ENCODE peak calls at places on chromosome 21, in five cellular contexts. P, W, Q, Y and I are unnamed samples. For H3K36me3, the result is how much of the 10 kb centered on the place peaks cover.

GRCh38 chr21:38930838-38931237 is 125.1 kb downstream of the ETS2 start:
- DNase-seq in Q (no peak), P (no peak), W (peak), Y (no peak), I (peak)

GRCh38 chr21:45473496-45474322 is 68.5 kb downstream of the SLC19A1 start:
- DNase-seq in P (no peak), W (peak), Y (no peak), Q (no peak), I (peak)

GRCh38 chr21:23455676-23456075 is 2151.6 kb downstream of the MRPL39 start:
- DNase-seq in W (no peak), Y (no peak), P (no peak), Q (no peak), I (no peak)

GRCh38 chr21:22020221-22020620 is 1022.0 kb downstream of the NCAM2 start:
- DNase-seq in P (no peak), W (no peak), Q (no peak), Y (no peak), I (no peak)

GRCh38 chr21:39137248-39138186 is 45.7 kb downstream of the PSMG1 start:
- DNase-seq in Q (peak), P (peak), Y (no peak), W (peak), I (peak)

GRCh38 chr21:25092441-25093011 is 514.8 kb downstream of the MRPL39 start:
- DNase-seq in Y (no peak), P (no peak), Q (no peak), W (no peak), I (no peak)

GRCh38 chr21:26790289-26790688 is 54.9 kb downstream of the ADAMTS1 start:
- DNase-seq in W (no peak), P (no peak), Q (no peak), Y (no peak), I (no peak)

GRCh38 chr21:27017251-27017650 is 50.4 kb upstream of the ADAMTS5 start:
- DNase-seq in Y (no peak), Q (no peak), W (peak), P (no peak), I (no peak)

GRCh38 chr21:10464975-10465374 is 56.4 kb upstream of the TPTE start:
- DNase-seq in P (no peak), W (no peak), Q (no peak), Y (no peak), I (no peak)

GRCh38 chr21:14120091-14120734 is 90.5 kb downstream of the LIPI start:
- DNase-seq in P (peak), W (peak), Y (peak), Q (no peak), I (no peak)

GRCh38 chr21:45406801-45407628 is 2.0 kb downstream of the COL18A1 start:
- DNase-seq in P (peak), Q (no peak), Y (no peak), W (peak), I (no peak)

DNA sequence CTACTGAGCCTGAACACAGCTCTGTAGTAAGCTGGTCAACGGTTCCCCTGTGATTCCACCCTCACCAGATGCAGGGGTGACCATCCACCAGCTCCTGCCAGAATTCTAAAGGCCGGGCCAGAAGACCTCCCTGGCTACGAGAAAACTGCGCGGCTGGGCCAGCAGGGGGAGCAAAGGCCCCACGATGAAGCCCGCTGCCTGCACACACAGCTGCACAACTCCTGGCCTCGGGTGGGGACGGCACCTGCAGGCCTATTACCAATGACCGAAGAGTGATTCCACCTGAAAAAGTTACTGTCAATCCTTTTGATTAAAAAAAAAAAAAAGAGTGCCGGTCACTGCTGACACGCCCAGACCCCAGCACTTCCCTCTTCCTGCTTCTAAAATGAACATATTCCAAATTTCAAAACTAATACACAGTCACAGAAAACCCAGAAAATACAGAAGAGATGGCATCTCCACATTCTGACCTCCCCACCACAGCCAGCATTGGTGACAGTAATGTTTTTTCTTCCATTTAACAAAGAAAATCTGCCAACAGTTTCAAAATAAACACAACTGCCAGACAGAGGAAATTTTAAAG is 49.8 kb upstream of the RIPK4 start:
- DNase-seq in W (peak), Q (peak), Y (peak), P (peak), I (peak)
- H3K9ac ChIP-seq in W (peak), Q (no peak), Y (no peak), P (no peak), I (no peak)

GRCh38 chr21:34795152-34796141 is 126.7 kb downstream of the CLIC6 start:
- DNase-seq in P (no peak), Y (peak), Q (peak), W (peak), I (peak)

GRCh38 chr21:34799092-34799491 is 130.3 kb downstream of the CLIC6 start:
- DNase-seq in W (no peak), Y (no peak), P (no peak), Q (no peak), I (no peak)

GRCh38 chr21:34797202-34797527 is 128.4 kb downstream of the CLIC6 start:
- DNase-seq in Q (no peak), Y (no peak), W (no peak), P (no peak), I (no peak)

GRCh38 chr21:34796518-34797201 is 127.9 kb downstream of the CLIC6 start:
- DNase-seq in Q (no peak), Y (peak), P (peak), W (peak), I (no peak)

DNA sequence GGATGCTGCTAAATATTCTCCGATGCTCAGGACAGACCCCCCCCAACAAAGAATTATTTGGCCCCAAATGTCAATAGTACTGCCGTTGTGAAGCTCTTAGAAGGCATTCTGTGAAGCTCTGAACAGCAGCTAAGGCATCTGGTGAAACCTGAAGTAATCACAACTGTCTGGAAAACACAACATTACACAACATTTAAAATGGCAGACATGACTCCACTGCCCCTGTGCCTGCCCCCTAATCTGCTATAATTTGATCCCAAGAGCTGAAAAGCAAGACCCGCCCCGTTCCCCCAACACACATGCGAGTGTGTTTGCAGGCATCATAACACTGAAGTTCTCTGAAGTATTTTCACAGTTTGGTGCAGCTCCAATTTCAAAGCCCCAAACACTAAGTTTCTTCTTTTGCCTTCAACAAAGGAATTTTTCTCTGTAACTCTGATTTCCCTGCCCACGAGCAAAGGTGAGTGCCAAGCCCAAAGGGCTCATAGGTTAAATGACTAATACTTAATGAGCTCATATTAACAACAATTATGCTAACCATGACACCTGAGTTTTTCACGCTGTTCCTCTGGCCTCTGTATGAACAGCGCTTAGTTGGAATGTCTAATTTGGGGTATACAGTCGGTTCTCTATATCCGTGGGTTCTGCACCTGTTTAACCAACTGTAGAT is 129.3 kb downstream of the CLIC6 start:
- DNase-seq in Q (peak), W (no peak), P (no peak), Y (no peak), I (no peak)
- H3K36me3 ChIP-seq in Q (half or more), W (half or more), P (under half), Y (under half), I (under half)

DNA sequence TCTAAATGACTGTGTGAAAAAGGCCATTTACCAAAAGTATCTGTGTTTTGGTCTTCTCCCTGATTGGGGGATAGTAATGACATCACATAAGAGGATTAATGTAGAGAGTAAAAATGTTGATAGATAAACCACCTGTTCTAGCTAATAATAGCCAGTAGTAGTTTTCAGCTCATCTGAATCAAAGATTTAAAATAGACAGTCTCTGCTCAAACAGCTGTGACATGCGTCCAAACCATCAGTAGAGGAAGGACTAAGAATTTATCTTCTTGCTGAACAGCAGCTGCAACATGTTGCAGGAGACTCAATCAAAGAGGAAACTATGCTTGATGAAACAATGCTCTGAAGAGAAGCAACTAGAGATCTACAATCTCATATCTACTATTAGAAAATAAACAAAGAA is 21.4 kb downstream of the TMPRSS15 start:
- DNase-seq in Y (no peak), Q (no peak), W (no peak), P (no peak), I (no peak)
- H3K9ac ChIP-seq in Y (no peak), Q (no peak), W (no peak), P (no peak), I (no peak)

GRCh38 chr21:33433001-33433400 is 29.8 kb downstream of the IFNGR2 start:
- DNase-seq in Q (no peak), W (no peak), Y (no peak), P (no peak), I (no peak)

GRCh38 chr21:33434770-33435360 is 31.7 kb downstream of the IFNGR2 start:
- DNase-seq in W (peak), Y (no peak), Q (peak), P (no peak), I (peak)

GRCh38 chr21:33433425-33434114 is 30.4 kb downstream of the IFNGR2 start:
- DNase-seq in P (no peak), W (no peak), Q (no peak), Y (no peak), I (no peak)

GRCh38 chr21:33441489-33442477 is 38.0 kb downstream of the TMEM50B start:
- DNase-seq in Y (peak), P (peak), Q (peak), W (peak), I (peak)

DNA sequence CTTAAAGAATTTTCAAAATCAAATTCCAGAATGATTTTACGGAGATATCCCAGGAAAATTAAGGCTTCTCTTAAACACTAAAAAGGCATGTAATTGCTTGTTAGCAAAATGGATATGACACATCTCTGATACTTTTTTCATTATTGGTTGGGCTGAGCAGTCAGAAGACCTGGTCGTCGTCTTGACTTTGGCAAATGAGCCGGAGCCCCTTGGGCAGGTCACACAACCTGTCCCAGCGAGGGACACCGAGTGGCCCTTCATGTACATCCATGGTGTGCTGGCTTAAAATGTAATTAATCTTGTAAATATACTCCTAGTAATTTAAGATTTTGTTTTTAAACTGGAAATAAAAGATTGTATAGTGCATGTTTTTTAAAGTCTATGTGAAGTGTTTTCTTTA is 33.9 kb downstream of the IFNGR2 start:
- DNase-seq in Y (no peak), Q (no peak), P (no peak), W (no peak), I (no peak)
- H3K36me3 ChIP-seq in Y (under half), Q (under half), P (half or more), W (under half), I (under half)

DNA sequence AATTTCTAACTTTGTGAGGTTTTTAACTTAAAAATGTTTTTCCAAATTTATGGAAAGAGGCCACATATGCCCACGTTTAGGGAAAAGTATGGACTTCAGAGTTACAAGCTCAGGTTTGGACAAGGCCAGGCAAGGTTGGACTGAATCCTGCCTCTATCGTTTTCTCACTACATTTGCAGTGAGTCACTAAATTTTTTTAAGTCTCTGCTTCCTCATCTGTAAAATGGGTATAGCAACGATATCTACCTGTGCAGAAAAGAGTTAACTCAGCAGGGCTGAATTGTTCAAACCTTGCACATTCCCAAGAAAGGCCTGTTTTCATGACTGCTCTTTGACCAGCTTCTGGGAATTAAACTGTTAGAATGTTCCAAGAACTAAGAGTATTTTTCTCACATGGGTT is 159.1 kb downstream of the LTN1 start:
- DNase-seq in W (no peak), P (no peak), Q (no peak), Y (no peak), I (no peak)
- H3K9ac ChIP-seq in W (no peak), P (no peak), Q (no peak), Y (no peak), I (no peak)

GRCh38 chr21:29448766-29449165 is 150.0 kb downstream of the BACH1 start:
- DNase-seq in P (no peak), W (no peak), Q (no peak), Y (no peak), I (no peak)

GRCh38 chr21:29453511-29453910 is 154.8 kb downstream of the BACH1 start:
- DNase-seq in Y (no peak), W (peak), P (no peak), Q (no peak), I (peak)

GRCh38 chr21:29449306-29449940 is 150.7 kb downstream of the BACH1 start:
- DNase-seq in Q (no peak), P (no peak), W (no peak), Y (no peak), I (no peak)

DNA sequence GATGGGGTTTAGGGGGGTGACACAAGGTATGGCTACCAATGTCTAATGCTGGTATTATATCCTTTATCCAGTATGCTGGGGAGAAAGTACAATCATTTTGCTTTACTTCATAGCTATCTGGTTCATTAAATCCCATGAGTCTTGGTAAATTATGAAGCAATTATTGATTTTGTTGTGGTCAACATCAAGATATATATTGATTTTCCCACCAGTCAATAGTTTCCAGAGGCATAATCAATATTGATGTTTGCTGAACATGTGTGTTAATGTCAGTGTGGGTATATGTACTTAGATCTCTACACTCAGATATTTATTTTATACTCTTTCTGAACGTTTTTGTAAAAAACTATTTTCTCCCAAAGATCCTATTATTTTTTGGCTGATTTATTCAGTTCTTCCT is 155.5 kb downstream of the BACH1 start:
- DNase-seq in W (no peak), Q (no peak), Y (no peak), P (no peak), I (no peak)
- H3K36me3 ChIP-seq in W (under half), Q (under half), Y (under half), P (under half), I (under half)

GRCh38 chr21:42406201-42406601 is 2.5 kb downstream of the UBASH3A start:
- DNase-seq in Q (no peak), W (no peak), P (no peak), Y (no peak), I (no peak)
- H3K9ac ChIP-seq in Q (no peak), W (no peak), P (no peak), Y (peak), I (no peak)

GRCh38 chr21:40215941-40216340 is 348.7 kb downstream of the PCP4 start:
- DNase-seq in P (no peak), Y (no peak), Q (peak), W (no peak), I (no peak)
- H3K36me3 ChIP-seq in P (under half), Y (under half), Q (under half), W (under half), I (under half)

DNA sequence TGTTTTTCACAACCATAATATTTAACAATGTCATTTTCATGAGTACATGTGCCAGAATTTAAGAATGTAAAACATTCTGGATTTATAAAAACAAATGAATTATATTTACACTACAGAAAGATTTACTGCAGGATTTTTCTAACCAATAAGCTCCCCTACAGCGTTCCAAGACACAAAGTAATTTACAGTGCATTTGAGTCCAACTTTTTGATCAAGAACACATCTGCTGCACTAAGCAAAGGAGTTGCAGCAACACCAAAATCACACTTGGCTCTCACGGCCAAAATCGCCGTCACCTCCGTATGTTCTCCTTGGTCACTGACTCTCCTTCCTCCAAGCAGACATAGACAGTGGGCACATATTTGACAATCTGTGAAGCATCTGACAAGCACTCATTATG is 7.7 kb downstream of the VPS26C start:
- DNase-seq in W (no peak), Q (no peak), P (no peak), Y (no peak), I (no peak)
- H3K9ac ChIP-seq in W (no peak), Q (no peak), P (no peak), Y (no peak), I (no peak)

GRCh38 chr21:34862951-34863350 is 186.2 kb downstream of the RUNX1 start:
- DNase-seq in P (peak), W (no peak), Y (no peak), Q (no peak), I (no peak)
- H3K36me3 ChIP-seq in P (under half), W (half or more), Y (under half), Q (half or more), I (under half)